ENCODE peak calls at places on chromosome 5, in four cellular contexts. D, K, L and Y are unnamed samples.

GRCh38 chr5:132086277-132086794 is 12.7 kb downstream of the CSF2 start:
- DNase-seq in L (peak; percentile 90), D (peak; percentile 91), K (peak; percentile 97), Y (peak; percentile 88)

GRCh38 chr5:132364319-132364718 is 5.2 kb upstream of the SLC22A5 start:
- DNase-seq in K (peak; percentile 94), D (peak; percentile 81), L (no peak), Y (no peak)

GRCh38 chr5:1276930-1277329 is 17.9 kb downstream of the TERT start:
- DNase-seq in L (no peak), D (no peak), K (no peak), Y (no peak)

GRCh38 chr5:137037848-137038247 is 461.3 kb downstream of the SPOCK1 start:
- DNase-seq in K (no peak), L (no peak), D (no peak), Y (no peak)

GRCh38 chr5:50751064-50751657 is 84.7 kb downstream of the PARP8 start:
- DNase-seq in D (peak; percentile 40), K (peak; percentile 65), L (no peak), Y (no peak)

GRCh38 chr5:134110382-134110781 is 4.1 kb upstream of the TCF7 start:
- DNase-seq in L (no peak), D (no peak), K (no peak), Y (no peak)

GRCh38 chr5:1856596-1857255 is 26.0 kb downstream of the IRX4 start:
- DNase-seq in K (no peak), L (no peak), D (no peak), Y (no peak)

GRCh38 chr5:180130876-180131740 is 59.5 kb upstream of the RNF130 start:
- DNase-seq in K (no peak), D (no peak), L (no peak), Y (no peak)

GRCh38 chr5:142795246-142795645 is 25.1 kb downstream of the ARHGAP26 start:
- DNase-seq in D (no peak), L (no peak), K (no peak), Y (no peak)

GRCh38 chr5:176789873-176790615 is 20.3 kb upstream of the UNC5A start:
- DNase-seq in K (peak; percentile 60), L (no peak), D (no peak), Y (no peak)

GRCh38 chr5:125326114-125326513 is 579.7 kb upstream of the ZNF608 start:
- DNase-seq in D (peak; percentile 45), K (peak; percentile 77), L (no peak), Y (peak; percentile 29)

GRCh38 chr5:74095871-74096270 is 469.9 kb downstream of the ARHGEF28 start:
- DNase-seq in D (peak; percentile 14), K (peak; percentile 14), L (no peak), Y (no peak)

GRCh38 chr5:36820900-36821299 is 55.7 kb upstream of the NIPBL start:
- DNase-seq in K (no peak), L (no peak), D (no peak), Y (no peak)

GRCh38 chr5:144309265-144309664 is 138.6 kb downstream of the KCTD16 start:
- DNase-seq in L (no peak), K (no peak), D (no peak), Y (no peak)

GRCh38 chr5:15260347-15261278 is 239.4 kb upstream of the FBXL7 start:
- DNase-seq in D (peak; percentile 37), K (peak; percentile 53), L (no peak), Y (no peak)

GRCh38 chr5:14914603-14915277 is 43.2 kb upstream of the ANKH start:
- DNase-seq in L (no peak), K (peak; percentile 92), D (peak; percentile 63), Y (no peak)

GRCh38 chr5:109863752-109864151 is 174.0 kb downstream of the MAN2A1 start:
- DNase-seq in K (peak; percentile 52), D (no peak), L (no peak), Y (no peak)

GRCh38 chr5:160772854-160773253 is 79.2 kb downstream of the ATP10B start:
- DNase-seq in D (no peak), K (no peak), L (no peak), Y (no peak)

GRCh38 chr5:176780951-176781350 is 29.4 kb upstream of the UNC5A start:
- DNase-seq in L (no peak), K (no peak), D (no peak), Y (peak; percentile 33)

GRCh38 chr5:179343021-179343781 is 2.1 kb downstream of the ADAMTS2 start:
- DNase-seq in L (no peak), K (peak; percentile 43), D (no peak), Y (peak; percentile 19)

GRCh38 chr5:7897014-7897600 is 28.2 kb downstream of the MTRR start:
- DNase-seq in K (peak; percentile 65), L (no peak), D (peak; percentile 20), Y (no peak)

GRCh38 chr5:1524799-1525623 is 1.3 kb upstream of the LPCAT1 start:
- DNase-seq in K (no peak), D (no peak), L (peak; percentile 48), Y (peak; percentile 22)

GRCh38 chr5:14277407-14278320 is 134.5 kb downstream of the TRIO start:
- DNase-seq in K (peak; percentile 46), L (no peak), D (no peak), Y (no peak)

GRCh38 chr5:116626272-116626723 is 51.7 kb upstream of the SEMA6A start:
- DNase-seq in K (peak; percentile 32), L (peak; percentile 70), D (peak; percentile 25), Y (peak; percentile 69)

GRCh38 chr5:173296737-173297676 is 31.2 kb downstream of the STC2 start:
- DNase-seq in L (no peak), D (no peak), K (no peak), Y (no peak)

GRCh38 chr5:40277161-40277906 is 402.4 kb upstream of the PTGER4 start:
- DNase-seq in L (no peak), K (no peak), D (no peak), Y (no peak)

GRCh38 chr5:93058309-93058708 is 522.7 kb downstream of the NR2F1-AS1 start:
- DNase-seq in L (no peak), K (peak; percentile 78), D (peak; percentile 59), Y (no peak)

GRCh38 chr5:90873033-90873517 is 314.5 kb downstream of the ADGRV1 start:
- DNase-seq in L (no peak), K (no peak), D (no peak), Y (no peak)

GRCh38 chr5:122602700-122603099 is 172.2 kb upstream of the SNX2 start:
- DNase-seq in L (no peak), K (no peak), D (no peak), Y (no peak)

GRCh38 chr5:141260458-141261237 is 15.5 kb downstream of the PCDHB15 start:
- DNase-seq in D (no peak), K (peak; percentile 27), L (no peak), Y (no peak)